ENCODE peak calls at places on chromosomes 2 and 18, in eight cellular contexts. One of them, this sample, is unnamed.

GRCh38 chr2:58965602-58966001 is 724.5 kb upstream of the FANCL start:
- DNase-seq in EH: no peak
- DNase-seq in CD8-positive, alpha-beta T cell: no peak
- DNase-seq in NCI-H1105: no peak
- DNase-seq in T-helper 9 cell: no peak
- DNase-seq in stimulated activated CD8-positive, alpha-beta memory T cell treated with anti-CD3 and anti-CD28 coated beads, Interleukin-7, amount 100 ng/mL, for 1 hour: no peak
- DNase-seq in heart left ventricle: no peak
- DNase-seq in HT1080: no peak
- DNase-seq in this sample: no peak

GRCh38 chr2:63544017-63544627 is 44.2 kb downstream of the WDPCP start:
- DNase-seq in CD8-positive, alpha-beta T cell: no peak
- DNase-seq in T-helper 9 cell: no peak
- DNase-seq in HT1080: peak
- DNase-seq in EH: peak
- DNase-seq in stimulated activated CD8-positive, alpha-beta memory T cell treated with anti-CD3 and anti-CD28 coated beads, Interleukin-7, amount 100 ng/mL, for 1 hour: no peak
- DNase-seq in NCI-H1105: no peak
- DNase-seq in heart left ventricle: no peak
- DNase-seq in this sample: no peak

GRCh38 chr18:3283253-3283863 is 21.4 kb downstream of the MYL12B start:
- DNase-seq in T-helper 9 cell: no peak
- DNase-seq in heart left ventricle: no peak
- DNase-seq in stimulated activated CD8-positive, alpha-beta memory T cell treated with anti-CD3 and anti-CD28 coated beads, Interleukin-7, amount 100 ng/mL, for 1 hour: no peak
- DNase-seq in NCI-H1105: no peak
- DNase-seq in CD8-positive, alpha-beta T cell: no peak
- DNase-seq in EH: no peak
- DNase-seq in HT1080: no peak
- DNase-seq in this sample: no peak

GRCh38 chr2:9984861-9985480 is 33.5 kb downstream of the GRHL1 start:
- DNase-seq in EH: peak
- DNase-seq in stimulated activated CD8-positive, alpha-beta memory T cell treated with anti-CD3 and anti-CD28 coated beads, Interleukin-7, amount 100 ng/mL, for 1 hour: no peak
- DNase-seq in NCI-H1105: no peak
- DNase-seq in CD8-positive, alpha-beta T cell: no peak
- DNase-seq in T-helper 9 cell: no peak
- DNase-seq in heart left ventricle: no peak
- DNase-seq in HT1080: no peak
- DNase-seq in this sample: no peak

GRCh38 chr2:13676269-13676668 is 956.2 kb upstream of the LRATD1 start:
- DNase-seq in stimulated activated CD8-positive, alpha-beta memory T cell treated with anti-CD3 and anti-CD28 coated beads, Interleukin-7, amount 100 ng/mL, for 1 hour: no peak
- DNase-seq in HT1080: peak
- DNase-seq in EH: no peak
- DNase-seq in NCI-H1105: no peak
- DNase-seq in T-helper 9 cell: no peak
- DNase-seq in CD8-positive, alpha-beta T cell: no peak
- DNase-seq in heart left ventricle: no peak
- DNase-seq in this sample: no peak

GRCh38 chr18:49656098-49656591 is 94.3 kb downstream of the LIPG start:
- DNase-seq in T-helper 9 cell: no peak
- DNase-seq in EH: peak
- DNase-seq in HT1080: peak
- DNase-seq in heart left ventricle: no peak
- DNase-seq in NCI-H1105: no peak
- DNase-seq in stimulated activated CD8-positive, alpha-beta memory T cell treated with anti-CD3 and anti-CD28 coated beads, Interleukin-7, amount 100 ng/mL, for 1 hour: no peak
- DNase-seq in CD8-positive, alpha-beta T cell: no peak
- DNase-seq in this sample: no peak

GRCh38 chr2:97737421-97738235 is 24.3 kb downstream of the ZAP70 start:
- DNase-seq in NCI-H1105: no peak
- DNase-seq in heart left ventricle: no peak
- DNase-seq in HT1080: no peak
- DNase-seq in EH: no peak
- DNase-seq in T-helper 9 cell: no peak
- DNase-seq in CD8-positive, alpha-beta T cell: no peak
- DNase-seq in stimulated activated CD8-positive, alpha-beta memory T cell treated with anti-CD3 and anti-CD28 coated beads, Interleukin-7, amount 100 ng/mL, for 1 hour: no peak
- DNase-seq in this sample: no peak

GRCh38 chr2:101893676-101894381 is 97.9 kb upstream of the IL1R2 start:
- DNase-seq in CD8-positive, alpha-beta T cell: no peak
- DNase-seq in NCI-H1105: no peak
- DNase-seq in EH: no peak
- DNase-seq in HT1080: no peak
- DNase-seq in T-helper 9 cell: no peak
- DNase-seq in heart left ventricle: no peak
- DNase-seq in stimulated activated CD8-positive, alpha-beta memory T cell treated with anti-CD3 and anti-CD28 coated beads, Interleukin-7, amount 100 ng/mL, for 1 hour: no peak
- DNase-seq in this sample: no peak

GRCh38 chr2:23595601-23596251 is 210.7 kb downstream of the KLHL29 start:
- DNase-seq in stimulated activated CD8-positive, alpha-beta memory T cell treated with anti-CD3 and anti-CD28 coated beads, Interleukin-7, amount 100 ng/mL, for 1 hour: no peak
- DNase-seq in CD8-positive, alpha-beta T cell: no peak
- DNase-seq in HT1080: peak
- DNase-seq in EH: peak
- DNase-seq in heart left ventricle: no peak
- DNase-seq in NCI-H1105: peak
- DNase-seq in T-helper 9 cell: no peak
- DNase-seq in this sample: peak

GRCh38 chr18:59837586-59837985 is 62.2 kb upstream of the PMAIP1 start:
- DNase-seq in CD8-positive, alpha-beta T cell: peak
- DNase-seq in T-helper 9 cell: peak
- DNase-seq in NCI-H1105: peak
- DNase-seq in HT1080: peak
- DNase-seq in heart left ventricle: peak
- DNase-seq in stimulated activated CD8-positive, alpha-beta memory T cell treated with anti-CD3 and anti-CD28 coated beads, Interleukin-7, amount 100 ng/mL, for 1 hour: peak
- DNase-seq in EH: peak
- DNase-seq in this sample: peak

GRCh38 chr2:67050621-67051020 is 346.5 kb upstream of the ETAA1 start:
- DNase-seq in stimulated activated CD8-positive, alpha-beta memory T cell treated with anti-CD3 and anti-CD28 coated beads, Interleukin-7, amount 100 ng/mL, for 1 hour: no peak
- DNase-seq in NCI-H1105: no peak
- DNase-seq in CD8-positive, alpha-beta T cell: no peak
- DNase-seq in heart left ventricle: no peak
- DNase-seq in HT1080: no peak
- DNase-seq in EH: peak
- DNase-seq in T-helper 9 cell: no peak
- DNase-seq in this sample: no peak

GRCh38 chr2:48512586-48512985 is 17.4 kb upstream of the STON1 start:
- DNase-seq in heart left ventricle: no peak
- DNase-seq in T-helper 9 cell: no peak
- DNase-seq in CD8-positive, alpha-beta T cell: no peak
- DNase-seq in NCI-H1105: no peak
- DNase-seq in stimulated activated CD8-positive, alpha-beta memory T cell treated with anti-CD3 and anti-CD28 coated beads, Interleukin-7, amount 100 ng/mL, for 1 hour: no peak
- DNase-seq in EH: no peak
- DNase-seq in HT1080: no peak
- DNase-seq in this sample: no peak

GRCh38 chr18:32355896-32356295 is 114.8 kb downstream of the GAREM1 start:
- DNase-seq in HT1080: no peak
- DNase-seq in NCI-H1105: no peak
- DNase-seq in EH: no peak
- DNase-seq in stimulated activated CD8-positive, alpha-beta memory T cell treated with anti-CD3 and anti-CD28 coated beads, Interleukin-7, amount 100 ng/mL, for 1 hour: no peak
- DNase-seq in heart left ventricle: no peak
- DNase-seq in T-helper 9 cell: no peak
- DNase-seq in CD8-positive, alpha-beta T cell: no peak
- DNase-seq in this sample: no peak

GRCh38 chr2:214575030-214575949 is 164.4 kb downstream of the VWC2L start:
- DNase-seq in CD8-positive, alpha-beta T cell: no peak
- DNase-seq in EH: no peak
- DNase-seq in heart left ventricle: no peak
- DNase-seq in NCI-H1105: no peak
- DNase-seq in HT1080: no peak
- DNase-seq in T-helper 9 cell: no peak
- DNase-seq in stimulated activated CD8-positive, alpha-beta memory T cell treated with anti-CD3 and anti-CD28 coated beads, Interleukin-7, amount 100 ng/mL, for 1 hour: no peak
- DNase-seq in this sample: no peak

GRCh38 chr2:157498501-157498900 is 54.6 kb upstream of the CYTIP start:
- DNase-seq in T-helper 9 cell: no peak
- DNase-seq in stimulated activated CD8-positive, alpha-beta memory T cell treated with anti-CD3 and anti-CD28 coated beads, Interleukin-7, amount 100 ng/mL, for 1 hour: no peak
- DNase-seq in heart left ventricle: no peak
- DNase-seq in CD8-positive, alpha-beta T cell: no peak
- DNase-seq in HT1080: no peak
- DNase-seq in NCI-H1105: no peak
- DNase-seq in EH: no peak
- DNase-seq in this sample: no peak

GRCh38 chr2:206160124-206160806 is 570 bp downstream of the EEF1B2 start:
- DNase-seq in heart left ventricle: no peak
- DNase-seq in NCI-H1105: peak
- DNase-seq in EH: no peak
- DNase-seq in CD8-positive, alpha-beta T cell: no peak
- DNase-seq in stimulated activated CD8-positive, alpha-beta memory T cell treated with anti-CD3 and anti-CD28 coated beads, Interleukin-7, amount 100 ng/mL, for 1 hour: no peak
- DNase-seq in HT1080: no peak
- DNase-seq in T-helper 9 cell: no peak
- DNase-seq in this sample: no peak

GRCh38 chr18:29712785-29713184 is 1329.8 kb downstream of the DSC3 start:
- DNase-seq in EH: no peak
- DNase-seq in stimulated activated CD8-positive, alpha-beta memory T cell treated with anti-CD3 and anti-CD28 coated beads, Interleukin-7, amount 100 ng/mL, for 1 hour: no peak
- DNase-seq in CD8-positive, alpha-beta T cell: no peak
- DNase-seq in NCI-H1105: no peak
- DNase-seq in heart left ventricle: no peak
- DNase-seq in HT1080: no peak
- DNase-seq in T-helper 9 cell: no peak
- DNase-seq in this sample: no peak

GRCh38 chr2:239610457-239611221 is 209.8 kb upstream of the HDAC4 start:
- DNase-seq in EH: no peak
- DNase-seq in HT1080: no peak
- DNase-seq in stimulated activated CD8-positive, alpha-beta memory T cell treated with anti-CD3 and anti-CD28 coated beads, Interleukin-7, amount 100 ng/mL, for 1 hour: no peak
- DNase-seq in NCI-H1105: no peak
- DNase-seq in heart left ventricle: no peak
- DNase-seq in CD8-positive, alpha-beta T cell: no peak
- DNase-seq in T-helper 9 cell: no peak
- DNase-seq in this sample: no peak

GRCh38 chr2:160062283-160063005 is at the start of gene PLA2R1:
- DNase-seq in CD8-positive, alpha-beta T cell: no peak
- DNase-seq in HT1080: peak
- DNase-seq in T-helper 9 cell: no peak
- DNase-seq in heart left ventricle: peak
- DNase-seq in stimulated activated CD8-positive, alpha-beta memory T cell treated with anti-CD3 and anti-CD28 coated beads, Interleukin-7, amount 100 ng/mL, for 1 hour: no peak
- DNase-seq in EH: peak
- DNase-seq in NCI-H1105: no peak
- DNase-seq in this sample: no peak

GRCh38 chr18:76495435-76496199 is 575 bp upstream of the ZNF516 start:
- DNase-seq in EH: peak
- DNase-seq in HT1080: no peak
- DNase-seq in heart left ventricle: peak
- DNase-seq in stimulated activated CD8-positive, alpha-beta memory T cell treated with anti-CD3 and anti-CD28 coated beads, Interleukin-7, amount 100 ng/mL, for 1 hour: no peak
- DNase-seq in T-helper 9 cell: no peak
- DNase-seq in NCI-H1105: peak
- DNase-seq in CD8-positive, alpha-beta T cell: no peak
- DNase-seq in this sample: peak

GRCh38 chr18:35641916-35642315 is 60.4 kb downstream of the GALNT1 start:
- DNase-seq in EH: peak
- DNase-seq in stimulated activated CD8-positive, alpha-beta memory T cell treated with anti-CD3 and anti-CD28 coated beads, Interleukin-7, amount 100 ng/mL, for 1 hour: no peak
- DNase-seq in NCI-H1105: no peak
- DNase-seq in CD8-positive, alpha-beta T cell: no peak
- DNase-seq in T-helper 9 cell: no peak
- DNase-seq in HT1080: no peak
- DNase-seq in heart left ventricle: no peak
- DNase-seq in this sample: no peak

GRCh38 chr18:71077451-71077850 is 788.6 kb downstream of the SOCS6 start:
- DNase-seq in HT1080: no peak
- DNase-seq in EH: no peak
- DNase-seq in CD8-positive, alpha-beta T cell: no peak
- DNase-seq in NCI-H1105: no peak
- DNase-seq in T-helper 9 cell: no peak
- DNase-seq in heart left ventricle: no peak
- DNase-seq in stimulated activated CD8-positive, alpha-beta memory T cell treated with anti-CD3 and anti-CD28 coated beads, Interleukin-7, amount 100 ng/mL, for 1 hour: no peak
- DNase-seq in this sample: no peak

GRCh38 chr2:119174216-119174992 is 15.9 kb upstream of the C1QL2 start:
- DNase-seq in NCI-H1105: peak
- DNase-seq in EH: peak
- DNase-seq in stimulated activated CD8-positive, alpha-beta memory T cell treated with anti-CD3 and anti-CD28 coated beads, Interleukin-7, amount 100 ng/mL, for 1 hour: peak
- DNase-seq in T-helper 9 cell: peak
- DNase-seq in HT1080: no peak
- DNase-seq in CD8-positive, alpha-beta T cell: peak
- DNase-seq in heart left ventricle: peak
- DNase-seq in this sample: peak

GRCh38 chr18:51580580-51580979 is 383.1 kb upstream of the MEX3C start:
- DNase-seq in heart left ventricle: no peak
- DNase-seq in EH: no peak
- DNase-seq in stimulated activated CD8-positive, alpha-beta memory T cell treated with anti-CD3 and anti-CD28 coated beads, Interleukin-7, amount 100 ng/mL, for 1 hour: no peak
- DNase-seq in CD8-positive, alpha-beta T cell: no peak
- DNase-seq in HT1080: no peak
- DNase-seq in NCI-H1105: no peak
- DNase-seq in T-helper 9 cell: no peak
- DNase-seq in this sample: no peak

GRCh38 chr2:26251893-26252292 is 7.2 kb downstream of the HADHB start:
- DNase-seq in EH: no peak
- DNase-seq in CD8-positive, alpha-beta T cell: no peak
- DNase-seq in stimulated activated CD8-positive, alpha-beta memory T cell treated with anti-CD3 and anti-CD28 coated beads, Interleukin-7, amount 100 ng/mL, for 1 hour: no peak
- DNase-seq in T-helper 9 cell: no peak
- DNase-seq in HT1080: no peak
- DNase-seq in NCI-H1105: peak
- DNase-seq in heart left ventricle: peak
- DNase-seq in this sample: no peak

GRCh38 chr2:201507725-201508124 is 56.2 kb downstream of the STRADB start:
- DNase-seq in HT1080: no peak
- DNase-seq in heart left ventricle: no peak
- DNase-seq in EH: no peak
- DNase-seq in CD8-positive, alpha-beta T cell: no peak
- DNase-seq in stimulated activated CD8-positive, alpha-beta memory T cell treated with anti-CD3 and anti-CD28 coated beads, Interleukin-7, amount 100 ng/mL, for 1 hour: no peak
- DNase-seq in NCI-H1105: no peak
- DNase-seq in T-helper 9 cell: no peak
- DNase-seq in this sample: no peak

GRCh38 chr2:222709191-222709891 is 37.9 kb downstream of the MOGAT1 start:
- DNase-seq in heart left ventricle: peak
- DNase-seq in CD8-positive, alpha-beta T cell: no peak
- DNase-seq in stimulated activated CD8-positive, alpha-beta memory T cell treated with anti-CD3 and anti-CD28 coated beads, Interleukin-7, amount 100 ng/mL, for 1 hour: no peak
- DNase-seq in EH: peak
- DNase-seq in NCI-H1105: no peak
- DNase-seq in T-helper 9 cell: no peak
- DNase-seq in HT1080: peak
- DNase-seq in this sample: peak